ENCODE peak calls at places on chromosome 18, in nine cellular contexts. Q is erythroblast; O is H4; R is brain microvascular endothelial cell; M is nephron progenitor cell; Z is CD4-positive, CD25-positive, alpha-beta regulatory T cell; A is activated naive CD8-positive, alpha-beta T cell treated with anti-CD3 and anti-CD28 coated beads for 36 hours; L is stimulated activated CD8-positive, alpha-beta memory T cell treated with anti-CD3 and anti-CD28 coated beads, Interleukin-7, amount 100 ng/mL, for 4 hours; B is lower lobe of right lung. V is an unnamed sample.

GRCh38 chr18:66048404-66048803 is 297.6 kb downstream of the CDH7 start:
- DNase-seq in L (no peak), B (no peak), Z (no peak), O (peak), M (no peak), Q (no peak), R (no peak), A (no peak), V (no peak)

GRCh38 chr18:37487400-37487831 is 78.2 kb downstream of the CELF4 start:
- DNase-seq in L (no peak), M (peak), B (no peak), A (no peak), Z (no peak), R (no peak), O (no peak), Q (no peak), V (no peak)

GRCh38 chr18:45785015-45785597 is 40.4 kb upstream of the SIGLEC15 start:
- DNase-seq in A (no peak), B (no peak), Q (no peak), R (peak), O (peak), M (no peak), L (no peak), Z (peak), V (peak)

GRCh38 chr18:48543228-48543627 is 4.4 kb downstream of the CTIF start:
- DNase-seq in L (peak), M (no peak), R (no peak), A (peak), B (no peak), O (peak), Q (peak), Z (peak), V (no peak)

GRCh38 chr18:23302514-23302851 is 150.6 kb upstream of the RIOK3 start:
- DNase-seq in B (no peak), M (no peak), A (no peak), Z (no peak), L (no peak), Q (no peak), O (no peak), R (no peak), V (no peak)

GRCh38 chr18:31278609-31279071 is 39.3 kb upstream of the DSG1 start:
- DNase-seq in L (no peak), R (no peak), O (no peak), Q (no peak), A (no peak), M (no peak), B (no peak), Z (no peak), V (peak)

GRCh38 chr18:7614030-7614429 is 46.9 kb downstream of the PTPRM start:
- DNase-seq in A (no peak), O (no peak), Z (no peak), B (no peak), M (no peak), L (no peak), R (no peak), Q (no peak), V (no peak)

GRCh38 chr18:50444539-50444938 is 69.7 kb downstream of the SKA1 start:
- DNase-seq in L (no peak), B (no peak), M (no peak), Z (no peak), Q (no peak), O (no peak), R (no peak), A (no peak), V (no peak)

GRCh38 chr18:56727399-56727798 is 76.2 kb downstream of the WDR7 start:
- DNase-seq in L (no peak), Z (no peak), O (no peak), B (no peak), M (no peak), R (no peak), Q (no peak), A (peak), V (no peak)

GRCh38 chr18:66872277-66872676 is 268.4 kb upstream of the CDH19 start:
- DNase-seq in Q (peak), M (no peak), R (peak), A (no peak), L (no peak), O (peak), B (no peak), Z (no peak), V (peak)